ENCODE peak calls at places on chromosomes 13 and 19, in seven cellular contexts. U is HCT116, M is tibial nerve, N is Peyer's patch, G is H54, T is IMR-90, R is suprapubic skin. L is an unnamed sample.

GRCh38 chr13:79684426-79684825 is 203.5 kb downstream of the NDFIP2 start:
- DNase-seq in R (no peak), N (no peak), G (no peak), M (no peak), T (peak; percentile 4), U (no peak), L (no peak)

GRCh38 chr13:72062566-72062965 is 195.6 kb upstream of the DACH1 start:
- DNase-seq in M (no peak), U (no peak), R (no peak), N (no peak), G (peak; percentile 4), T (no peak), L (no peak)

GRCh38 chr13:35723061-35723461 is 246.6 kb upstream of the MAB21L1 start:
- DNase-seq in T (peak; percentile 33), U (no peak), N (no peak), G (no peak), R (no peak), M (peak; percentile 23), L (peak; percentile 63)

GRCh38 chr13:76813874-76814273 is 72.3 kb downstream of the KCTD12 start:
- DNase-seq in T (no peak), R (no peak), G (no peak), N (peak; percentile 65), M (no peak), U (no peak), L (no peak)

GRCh38 chr13:35700661-35701060 is 224.2 kb upstream of the MAB21L1 start:
- DNase-seq in T (peak; percentile 72), U (no peak), N (no peak), R (no peak), G (no peak), M (no peak), L (no peak)

GRCh38 chr19:44607049-44607448 is 6.3 kb upstream of the IGSF23 start:
- DNase-seq in T (peak; percentile 62), N (no peak), R (no peak), G (no peak), U (no peak), M (no peak), L (no peak)

GRCh38 chr13:23087884-23088283 is 92.9 kb upstream of the SGCG start:
- DNase-seq in G (no peak), U (peak; percentile 35), T (peak; percentile 20), N (no peak), M (no peak), R (no peak), L (no peak)

GRCh38 chr13:42405665-42406390 is 133.9 kb downstream of the AKAP11 start:
- DNase-seq in M (no peak), T (peak; percentile 8), U (no peak), G (no peak), R (no peak), N (peak; percentile 48), L (no peak)

GRCh38 chr19:18089726-18090125 is 3.0 kb upstream of the IL12RB1 start:
- DNase-seq in G (no peak), T (no peak), R (no peak), M (no peak), N (no peak), U (no peak), L (no peak)

GRCh38 chr19:17079710-17080440 is 4.3 kb downstream of the MYO9B start:
- DNase-seq in T (peak; percentile 99), N (peak; percentile 87), R (peak; percentile 89), U (peak; percentile 61), G (peak; percentile 96), M (peak; percentile 41), L (peak; percentile 89)

GRCh38 chr19:45908956-45909355 is 5.6 kb downstream of the NANOS2 start:
- DNase-seq in G (no peak), N (no peak), R (no peak), M (no peak), T (peak; percentile 30), U (no peak), L (no peak)

GRCh38 chr19:12647490-12648071 is 19.0 kb downstream of the MAN2B1 start:
- DNase-seq in R (no peak), U (no peak), T (no peak), G (no peak), N (peak; percentile 80), M (no peak), L (no peak)

GRCh38 chr19:13036366-13036976 is 41.2 kb downstream of the NFIX start:
- DNase-seq in M (no peak), G (peak; percentile 73), T (peak; percentile 29), U (peak; percentile 56), R (no peak), N (peak; percentile 90), L (no peak)

GRCh38 chr13:22454586-22454985 is 726.2 kb upstream of the SGCG start:
- DNase-seq in G (peak; percentile 4), T (no peak), R (no peak), U (no peak), M (no peak), N (no peak), L (no peak)

GRCh38 chr13:59914556-59914955 is 249.2 kb downstream of the DIAPH3 start:
- DNase-seq in R (no peak), N (no peak), T (peak; percentile 68), G (no peak), U (no peak), M (no peak), L (no peak)

GRCh38 chr19:18589380-18590272 is 1.0 kb downstream of the REX1BD start:
- DNase-seq in G (no peak), R (no peak), N (peak; percentile 83), U (peak; percentile 73), M (no peak), T (peak; percentile 55), L (no peak)

GRCh38 chr13:77509221-77509620 is 26.3 kb upstream of the SCEL start:
- DNase-seq in T (peak; percentile 8), R (no peak), U (no peak), G (no peak), M (no peak), N (no peak), L (no peak)

GRCh38 chr19:30255783-30256509 is 116.2 kb upstream of the ZNF536 start:
- DNase-seq in N (no peak), R (no peak), M (no peak), T (no peak), U (no peak), G (no peak), L (peak; percentile 23)

GRCh38 chr19:1213391-1214286 is 8.1 kb downstream of the STK11 start:
- DNase-seq in M (no peak), T (peak; percentile 58), U (no peak), R (no peak), N (peak; percentile 84), G (no peak), L (no peak)

GRCh38 chr19:1214299-1214861 is 8.8 kb downstream of the STK11 start:
- DNase-seq in M (no peak), N (no peak), R (no peak), G (no peak), U (no peak), T (no peak), L (no peak)

GRCh38 chr19:1210227-1210538 is 4.6 kb downstream of the STK11 start:
- DNase-seq in R (no peak), N (no peak), G (no peak), T (no peak), U (no peak), M (no peak), L (no peak)

GRCh38 chr19:1214862-1215731 is 9.5 kb downstream of the STK11 start:
- DNase-seq in U (no peak), N (no peak), M (no peak), R (no peak), G (no peak), T (no peak), L (no peak)

GRCh38 chr19:1211494-1212234 is 6.1 kb downstream of the STK11 start:
- DNase-seq in T (no peak), N (no peak), G (no peak), M (no peak), U (no peak), R (no peak), L (no peak)
- TF ChIP-seq POLR2A in T (no peak), N (no peak), G (no peak), M (no peak), U (no peak), R (no peak), L (no peak)

DNA sequence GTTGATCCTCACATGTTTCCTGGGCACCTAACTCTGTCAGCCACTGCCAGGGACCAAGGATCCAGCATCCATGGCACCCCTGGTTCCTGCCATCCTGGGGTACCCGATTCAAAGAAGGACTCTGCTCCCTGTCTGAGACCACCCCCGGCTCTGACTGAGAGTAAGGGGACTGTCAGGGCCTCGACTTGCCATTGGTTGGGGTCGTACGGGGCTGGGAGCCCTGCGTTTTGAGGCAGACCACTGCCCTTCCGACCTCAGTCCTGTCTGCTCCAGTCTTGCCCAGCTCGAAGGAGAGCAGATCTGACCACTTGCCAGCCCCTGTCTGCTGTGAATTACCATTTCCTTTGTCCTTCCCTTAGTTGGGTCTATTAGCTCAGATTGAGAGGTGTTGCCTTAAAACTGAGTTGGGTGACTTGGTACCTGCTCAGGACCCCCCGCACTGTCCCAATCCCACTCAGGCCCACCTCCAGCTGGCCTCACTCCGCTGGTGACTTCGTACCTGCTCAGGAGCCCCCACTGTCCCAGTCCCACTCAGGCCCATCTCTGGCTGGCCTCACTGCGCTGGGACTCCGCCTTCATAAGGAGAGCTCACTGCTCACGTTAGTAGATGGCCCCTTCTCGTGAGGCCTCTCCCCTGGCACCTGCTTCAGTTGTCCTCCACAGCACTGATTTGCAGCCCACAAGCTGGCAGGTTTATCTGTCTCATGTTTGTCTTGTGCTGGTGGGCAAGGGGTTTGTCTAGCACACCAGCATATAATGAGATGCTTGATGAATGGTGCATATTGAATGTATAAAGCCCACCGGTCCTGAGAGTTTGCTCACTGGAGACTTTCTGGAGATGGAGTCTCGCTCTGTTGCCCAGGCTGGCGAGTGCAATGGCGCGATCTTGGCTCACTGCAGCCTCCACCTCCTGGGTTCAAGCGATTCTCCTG is 3.9 kb downstream of the RPL28 start:
- DNase-seq in M (no peak), T (no peak), G (no peak), U (no peak), N (no peak), R (no peak), L (no peak)
- TF ChIP-seq POLR2A in M (no peak), T (no peak), G (peak; percentile 33), U (peak; percentile 18), N (no peak), R (no peak), L (no peak)

GRCh38 chr19:47274071-47274890 is at the start of gene INAFM1:
- DNase-seq in U (peak; percentile 89), T (peak; percentile 86), N (peak; percentile 100), R (peak; percentile 99), G (peak; percentile 82), M (peak; percentile 98), L (peak; percentile 97)
- TF ChIP-seq POLR2A in U (peak; percentile 27), T (peak; percentile 70), N (peak; percentile 63), R (no peak), G (no peak), M (no peak), L (peak; percentile 25)

DNA sequence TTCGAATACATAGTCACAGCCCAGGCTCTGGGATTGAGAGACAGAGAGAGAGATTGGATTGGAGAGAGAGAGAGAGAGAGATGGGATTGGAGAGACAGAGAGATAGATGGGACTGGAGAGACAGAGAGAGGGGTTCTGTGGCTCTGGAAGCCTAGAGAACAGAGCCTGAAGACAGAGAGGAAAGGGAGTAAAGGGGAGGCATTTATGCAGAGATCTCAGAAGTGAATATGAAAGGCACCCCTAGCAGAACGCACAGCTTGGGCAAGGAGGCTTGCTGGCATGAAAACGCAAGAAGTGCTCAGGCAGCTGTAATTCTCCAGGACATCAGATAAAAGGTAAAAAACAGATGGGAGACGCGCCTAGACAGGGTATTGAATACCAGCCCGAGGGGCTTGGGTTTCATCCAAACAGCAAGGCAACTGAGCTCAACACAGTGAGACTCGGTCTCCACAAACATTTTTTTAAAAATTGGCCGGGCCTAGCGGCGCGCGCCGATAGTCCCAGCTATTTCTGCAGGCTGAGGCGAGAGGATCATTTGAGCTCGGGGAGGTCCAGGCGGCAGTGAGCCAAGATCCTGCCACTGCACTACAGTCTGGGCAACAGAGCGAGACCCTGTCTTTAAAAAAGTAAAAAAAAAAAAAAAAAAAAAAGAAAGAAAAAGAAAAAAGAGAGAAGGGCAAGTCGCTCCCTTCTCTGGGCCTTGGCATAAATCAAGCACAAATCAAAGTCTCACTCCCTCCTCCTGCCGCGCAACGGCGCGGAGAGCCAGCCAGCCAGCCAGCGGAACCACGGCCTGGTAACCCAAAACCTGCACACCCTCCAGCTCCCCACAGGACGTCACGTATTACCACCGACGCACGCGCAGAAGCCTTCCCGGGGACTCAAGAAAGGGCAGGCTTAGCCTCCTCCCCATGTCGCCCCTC is 769 bp upstream of the PPP2R1A start:
- DNase-seq in U (no peak), T (no peak), M (no peak), N (no peak), G (no peak), R (peak; percentile 87), L (peak; percentile 79)
- TF ChIP-seq POLR2A in U (peak; percentile 77), T (no peak), M (peak; percentile 69), N (peak; percentile 50), G (peak; percentile 91), R (peak; percentile 56), L (peak; percentile 16)

L was measured in lower leg skin.